ENCODE peak calls at places on chromosomes 2 and 18, in eight cellular contexts. One of them, this sample, is unnamed.

GRCh38 chr2:96527990-96528679 is 8.4 kb upstream of the ARID5A start:
- DNase-seq in SK-N-SH: no peak
- DNase-seq in spleen: peak
- DNase-seq in tibial nerve: no peak
- DNase-seq in left ventricle myocardium inferior: peak
- DNase-seq in B cell: no peak
- DNase-seq in GM06990: peak
- DNase-seq in neural progenitor cell: no peak
- DNase-seq in this sample: no peak

GRCh38 chr2:202290970-202291369 is 25.4 kb downstream of the NOP58 start:
- DNase-seq in B cell: no peak
- DNase-seq in SK-N-SH: no peak
- DNase-seq in tibial nerve: no peak
- DNase-seq in GM06990: no peak
- DNase-seq in neural progenitor cell: no peak
- DNase-seq in left ventricle myocardium inferior: no peak
- DNase-seq in spleen: no peak
- DNase-seq in this sample: no peak

GRCh38 chr2:88603146-88603545 is 24.1 kb downstream of the EIF2AK3 start:
- DNase-seq in B cell: no peak
- DNase-seq in SK-N-SH: no peak
- DNase-seq in left ventricle myocardium inferior: no peak
- DNase-seq in tibial nerve: no peak
- DNase-seq in neural progenitor cell: no peak
- DNase-seq in spleen: no peak
- DNase-seq in GM06990: no peak
- DNase-seq in this sample: no peak

GRCh38 chr18:31512203-31512764 is 14.3 kb downstream of the DSG2 start:
- DNase-seq in B cell: no peak
- DNase-seq in tibial nerve: no peak
- DNase-seq in spleen: no peak
- DNase-seq in neural progenitor cell: no peak
- DNase-seq in left ventricle myocardium inferior: no peak
- DNase-seq in GM06990: no peak
- DNase-seq in SK-N-SH: no peak
- DNase-seq in this sample: no peak

GRCh38 chr2:232330068-232330999 is 48.2 kb upstream of the ALPP start:
- DNase-seq in SK-N-SH: no peak
- DNase-seq in spleen: peak
- DNase-seq in tibial nerve: no peak
- DNase-seq in left ventricle myocardium inferior: no peak
- DNase-seq in GM06990: no peak
- DNase-seq in neural progenitor cell: peak
- DNase-seq in B cell: no peak
- DNase-seq in this sample: no peak

GRCh38 chr18:58934356-58934755 is 69.7 kb downstream of the ZNF532 start:
- DNase-seq in left ventricle myocardium inferior: no peak
- DNase-seq in spleen: no peak
- DNase-seq in B cell: no peak
- DNase-seq in tibial nerve: no peak
- DNase-seq in neural progenitor cell: no peak
- DNase-seq in GM06990: no peak
- DNase-seq in SK-N-SH: no peak
- DNase-seq in this sample: no peak

GRCh38 chr2:234521536-234521935 is 24.7 kb upstream of the ARL4C start:
- DNase-seq in GM06990: no peak
- DNase-seq in tibial nerve: no peak
- DNase-seq in left ventricle myocardium inferior: no peak
- DNase-seq in spleen: no peak
- DNase-seq in SK-N-SH: no peak
- DNase-seq in B cell: no peak
- DNase-seq in neural progenitor cell: no peak
- DNase-seq in this sample: no peak

GRCh38 chr2:112583497-112584133 is 794 bp upstream of the CHCHD5 start:
- DNase-seq in neural progenitor cell: peak
- DNase-seq in SK-N-SH: peak
- DNase-seq in spleen: no peak
- DNase-seq in left ventricle myocardium inferior: no peak
- DNase-seq in GM06990: no peak
- DNase-seq in B cell: no peak
- DNase-seq in tibial nerve: no peak
- DNase-seq in this sample: no peak

GRCh38 chr2:126662623-126663022 is 6.7 kb downstream of the GYPC start:
- DNase-seq in GM06990: no peak
- DNase-seq in neural progenitor cell: no peak
- DNase-seq in tibial nerve: no peak
- DNase-seq in spleen: no peak
- DNase-seq in SK-N-SH: no peak
- DNase-seq in left ventricle myocardium inferior: no peak
- DNase-seq in B cell: no peak
- DNase-seq in this sample: no peak

GRCh38 chr2:207768168-207768890 is 1.4 kb downstream of the FZD5 start:
- DNase-seq in left ventricle myocardium inferior: peak
- DNase-seq in tibial nerve: peak
- DNase-seq in neural progenitor cell: peak
- DNase-seq in B cell: peak
- DNase-seq in GM06990: peak
- DNase-seq in SK-N-SH: peak
- DNase-seq in spleen: peak
- DNase-seq in this sample: peak

GRCh38 chr2:105671156-105671555 is 73.6 kb upstream of the NCK2 start:
- DNase-seq in neural progenitor cell: no peak
- DNase-seq in spleen: no peak
- DNase-seq in B cell: no peak
- DNase-seq in SK-N-SH: no peak
- DNase-seq in GM06990: no peak
- DNase-seq in left ventricle myocardium inferior: peak
- DNase-seq in tibial nerve: no peak
- DNase-seq in this sample: no peak

GRCh38 chr2:195496991-195497390 is 160.0 kb upstream of the SLC39A10 start:
- DNase-seq in B cell: no peak
- DNase-seq in SK-N-SH: no peak
- DNase-seq in neural progenitor cell: no peak
- DNase-seq in spleen: no peak
- DNase-seq in GM06990: no peak
- DNase-seq in tibial nerve: no peak
- DNase-seq in left ventricle myocardium inferior: no peak
- DNase-seq in this sample: no peak

GRCh38 chr2:48482313-48482712 is 47.6 kb upstream of the STON1 start:
- DNase-seq in spleen: no peak
- DNase-seq in SK-N-SH: no peak
- DNase-seq in tibial nerve: no peak
- DNase-seq in B cell: no peak
- DNase-seq in GM06990: no peak
- DNase-seq in neural progenitor cell: no peak
- DNase-seq in left ventricle myocardium inferior: no peak
- DNase-seq in this sample: no peak

GRCh38 chr2:10404324-10405143 is 43.6 kb downstream of the ODC1 start:
- DNase-seq in SK-N-SH: peak
- DNase-seq in spleen: no peak
- DNase-seq in GM06990: no peak
- DNase-seq in left ventricle myocardium inferior: no peak
- DNase-seq in neural progenitor cell: peak
- DNase-seq in tibial nerve: no peak
- DNase-seq in B cell: no peak
- DNase-seq in this sample: no peak

GRCh38 chr2:121483021-121483420 is 47.7 kb upstream of the RNU4ATAC start:
- DNase-seq in SK-N-SH: no peak
- DNase-seq in B cell: no peak
- DNase-seq in spleen: no peak
- DNase-seq in neural progenitor cell: no peak
- DNase-seq in left ventricle myocardium inferior: no peak
- DNase-seq in GM06990: no peak
- DNase-seq in tibial nerve: no peak
- DNase-seq in this sample: no peak

GRCh38 chr18:76457475-76457874 is 37.6 kb downstream of the ZNF516 start:
- DNase-seq in spleen: peak
- DNase-seq in left ventricle myocardium inferior: no peak
- DNase-seq in B cell: no peak
- DNase-seq in GM06990: no peak
- DNase-seq in neural progenitor cell: no peak
- DNase-seq in tibial nerve: no peak
- DNase-seq in SK-N-SH: no peak
- DNase-seq in this sample: no peak

GRCh38 chr2:62801814-62802524 is 96.5 kb downstream of the EHBP1 start:
- DNase-seq in left ventricle myocardium inferior: no peak
- DNase-seq in B cell: no peak
- DNase-seq in neural progenitor cell: peak
- DNase-seq in SK-N-SH: no peak
- DNase-seq in GM06990: no peak
- DNase-seq in spleen: no peak
- DNase-seq in tibial nerve: no peak
- DNase-seq in this sample: no peak

GRCh38 chr2:3516831-3517230 is 2.5 kb downstream of the ADI1 start:
- DNase-seq in B cell: no peak
- DNase-seq in neural progenitor cell: no peak
- DNase-seq in GM06990: no peak
- DNase-seq in SK-N-SH: no peak
- DNase-seq in left ventricle myocardium inferior: no peak
- DNase-seq in spleen: no peak
- DNase-seq in tibial nerve: no peak
- DNase-seq in this sample: no peak

GRCh38 chr2:192004188-192004963 is 157.5 kb upstream of the CAVIN2 start:
- DNase-seq in GM06990: peak
- DNase-seq in neural progenitor cell: no peak
- DNase-seq in B cell: no peak
- DNase-seq in spleen: no peak
- DNase-seq in left ventricle myocardium inferior: no peak
- DNase-seq in tibial nerve: no peak
- DNase-seq in SK-N-SH: no peak
- DNase-seq in this sample: peak

GRCh38 chr2:241399941-241400922 is 44.1 kb downstream of the FARP2 start:
- DNase-seq in B cell: no peak
- DNase-seq in neural progenitor cell: no peak
- DNase-seq in SK-N-SH: no peak
- DNase-seq in spleen: no peak
- DNase-seq in left ventricle myocardium inferior: no peak
- DNase-seq in tibial nerve: no peak
- DNase-seq in GM06990: no peak
- DNase-seq in this sample: no peak

GRCh38 chr2:201116959-201117734 is 1.2 kb downstream of the CFLAR start:
- DNase-seq in GM06990: peak
- DNase-seq in spleen: no peak
- DNase-seq in SK-N-SH: no peak
- DNase-seq in neural progenitor cell: peak
- DNase-seq in left ventricle myocardium inferior: peak
- DNase-seq in B cell: peak
- DNase-seq in tibial nerve: peak
- DNase-seq in this sample: peak

GRCh38 chr2:175707322-175707721 is 294.7 kb downstream of the LNPK start:
- DNase-seq in SK-N-SH: no peak
- DNase-seq in B cell: no peak
- DNase-seq in spleen: no peak
- DNase-seq in left ventricle myocardium inferior: no peak
- DNase-seq in tibial nerve: no peak
- DNase-seq in GM06990: no peak
- DNase-seq in neural progenitor cell: no peak
- DNase-seq in this sample: no peak

GRCh38 chr2:236717719-236718118 is 148.1 kb downstream of the ACKR3 start:
- DNase-seq in B cell: no peak
- DNase-seq in SK-N-SH: peak
- DNase-seq in GM06990: no peak
- DNase-seq in left ventricle myocardium inferior: no peak
- DNase-seq in neural progenitor cell: no peak
- DNase-seq in tibial nerve: no peak
- DNase-seq in spleen: no peak
- DNase-seq in this sample: no peak

GRCh38 chr2:127535422-127535901 is at the start of gene MYO7B:
- DNase-seq in spleen: no peak
- DNase-seq in left ventricle myocardium inferior: no peak
- DNase-seq in neural progenitor cell: no peak
- DNase-seq in GM06990: no peak
- DNase-seq in B cell: no peak
- DNase-seq in tibial nerve: no peak
- DNase-seq in SK-N-SH: no peak
- DNase-seq in this sample: no peak

GRCh38 chr18:59388180-59388579 is 29.1 kb upstream of the LMAN1 start:
- DNase-seq in spleen: no peak
- DNase-seq in tibial nerve: no peak
- DNase-seq in left ventricle myocardium inferior: no peak
- DNase-seq in SK-N-SH: no peak
- DNase-seq in B cell: no peak
- DNase-seq in neural progenitor cell: peak
- DNase-seq in GM06990: no peak
- DNase-seq in this sample: no peak

GRCh38 chr2:120289221-120289906 is 36.7 kb downstream of the RALB start:
- DNase-seq in B cell: no peak
- DNase-seq in neural progenitor cell: no peak
- DNase-seq in tibial nerve: no peak
- DNase-seq in spleen: no peak
- DNase-seq in GM06990: no peak
- DNase-seq in left ventricle myocardium inferior: no peak
- DNase-seq in SK-N-SH: no peak
- DNase-seq in this sample: no peak
- TF ChIP-seq CTCF in B cell: no peak
- TF ChIP-seq CTCF in neural progenitor cell: peak
- TF ChIP-seq CTCF in tibial nerve: no peak
- TF ChIP-seq CTCF in spleen: no peak
- TF ChIP-seq CTCF in GM06990: no peak
- TF ChIP-seq CTCF in left ventricle myocardium inferior: no peak
- TF ChIP-seq CTCF in SK-N-SH: peak
- TF ChIP-seq CTCF in this sample: peak

DNA sequence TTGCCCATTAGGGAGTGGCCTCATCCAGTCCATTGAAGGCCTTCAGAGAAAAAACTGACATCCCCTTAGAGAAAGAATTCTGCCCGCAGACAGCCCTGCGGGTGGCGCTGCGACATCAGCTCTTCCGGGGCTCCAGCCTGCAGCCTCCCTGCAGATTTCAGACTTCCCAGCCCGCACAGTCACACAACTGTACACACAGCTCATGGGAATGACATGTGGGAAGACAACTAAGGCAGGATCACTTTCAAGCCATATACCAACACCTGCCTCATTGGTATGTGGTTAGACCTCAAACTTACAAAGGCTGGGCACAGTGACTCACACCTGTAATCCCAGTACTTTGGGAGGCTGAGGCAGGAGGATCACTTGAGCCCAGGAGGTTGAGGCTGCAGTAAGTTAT is 24.8 kb upstream of the TUBB6 start:
- DNase-seq in spleen: no peak
- DNase-seq in SK-N-SH: no peak
- DNase-seq in left ventricle myocardium inferior: no peak
- DNase-seq in tibial nerve: no peak
- DNase-seq in neural progenitor cell: peak
- DNase-seq in GM06990: no peak
- DNase-seq in B cell: no peak
- DNase-seq in this sample: no peak
- TF ChIP-seq CTCF in spleen: no peak
- TF ChIP-seq CTCF in SK-N-SH: peak
- TF ChIP-seq CTCF in left ventricle myocardium inferior: no peak
- TF ChIP-seq CTCF in tibial nerve: no peak
- TF ChIP-seq CTCF in neural progenitor cell: peak
- TF ChIP-seq CTCF in GM06990: no peak
- TF ChIP-seq CTCF in B cell: no peak
- TF ChIP-seq CTCF in this sample: no peak

GRCh38 chr18:5456577-5457466 is 87.0 kb downstream of the EPB41L3 start:
- DNase-seq in tibial nerve: no peak
- DNase-seq in GM06990: no peak
- DNase-seq in neural progenitor cell: peak
- DNase-seq in B cell: no peak
- DNase-seq in spleen: no peak
- DNase-seq in left ventricle myocardium inferior: no peak
- DNase-seq in SK-N-SH: peak
- DNase-seq in this sample: no peak
- TF ChIP-seq CTCF in tibial nerve: peak
- TF ChIP-seq CTCF in GM06990: no peak
- TF ChIP-seq CTCF in neural progenitor cell: peak
- TF ChIP-seq CTCF in B cell: no peak
- TF ChIP-seq CTCF in spleen: no peak
- TF ChIP-seq CTCF in left ventricle myocardium inferior: peak
- TF ChIP-seq CTCF in SK-N-SH: peak
- TF ChIP-seq CTCF in this sample: no peak

GRCh38 chr18:54931152-54931551 is 28.1 kb downstream of the CCDC68 start:
- DNase-seq in neural progenitor cell: no peak
- DNase-seq in tibial nerve: no peak
- DNase-seq in spleen: no peak
- DNase-seq in B cell: no peak
- DNase-seq in left ventricle myocardium inferior: no peak
- DNase-seq in SK-N-SH: no peak
- DNase-seq in GM06990: no peak
- DNase-seq in this sample: no peak
- TF ChIP-seq CTCF in neural progenitor cell: no peak
- TF ChIP-seq CTCF in tibial nerve: no peak
- TF ChIP-seq CTCF in spleen: no peak
- TF ChIP-seq CTCF in B cell: no peak
- TF ChIP-seq CTCF in left ventricle myocardium inferior: no peak
- TF ChIP-seq CTCF in SK-N-SH: no peak
- TF ChIP-seq CTCF in GM06990: no peak
- TF ChIP-seq CTCF in this sample: no peak